ENCODE peak calls at places on chromosomes 5 and 9, in six cellular contexts. P is foreskin fibroblast, K is IMR-90, E is H1, C is GM23338, G is HCT116. D is an unnamed sample.

GRCh38 chr9:69391946-69392345 is 66.9 kb downstream of the ENTREP1 start:
- DNase-seq in P (no peak), K (no peak), E (no peak), C (no peak), G (no peak), D (no peak)

GRCh38 chr9:77177894-77178794 is 810 bp downstream of the VPS13A start:
- DNase-seq in P (peak; percentile 65), K (peak; percentile 31), E (peak; percentile 69), C (peak; percentile 67), G (no peak), D (peak; percentile 24)

GRCh38 chr5:125348221-125348692 is 601.8 kb upstream of the ZNF608 start:
- DNase-seq in P (peak; percentile 85), K (no peak), E (no peak), C (peak; percentile 57), G (no peak), D (peak; percentile 47)

GRCh38 chr5:40227927-40228326 is 451.8 kb upstream of the PTGER4 start:
- DNase-seq in P (peak; percentile 46), K (peak; percentile 33), E (no peak), C (no peak), G (no peak), D (no peak)

GRCh38 chr9:130364619-130365322 is 80.0 kb upstream of the ASS1 start:
- DNase-seq in P (peak; percentile 17), K (no peak), E (no peak), C (no peak), G (no peak), D (no peak)

GRCh38 chr5:1728846-1729245 is 70.8 kb downstream of the MRPL36 start:
- DNase-seq in P (no peak), K (no peak), E (peak; percentile 28), C (no peak), G (no peak), D (no peak)

GRCh38 chr5:1907616-1908015 is 24.9 kb upstream of the IRX4 start:
- DNase-seq in P (no peak), K (no peak), E (no peak), C (no peak), G (no peak), D (no peak)

GRCh38 chr5:21145376-21145775 is 1157.4 kb upstream of the CDH18 start:
- DNase-seq in P (no peak), K (no peak), E (no peak), C (no peak), G (no peak), D (no peak)

GRCh38 chr5:78830647-78831046 is 154.5 kb downstream of the ARSB start:
- DNase-seq in P (no peak), K (no peak), E (no peak), C (no peak), G (no peak), D (no peak)

GRCh38 chr9:124414612-124415011 is 630 bp downstream of the PSMB7 start:
- DNase-seq in P (no peak), K (no peak), E (no peak), C (no peak), G (no peak), D (no peak)

GRCh38 chr5:58477760-58478159 is 13.5 kb upstream of the GAPT start:
- DNase-seq in P (no peak), K (no peak), E (no peak), C (peak; percentile 37), G (no peak), D (no peak)

GRCh38 chr5:134459491-134459890 is 47.8 kb upstream of the CDKN2AIPNL start:
- DNase-seq in P (no peak), K (no peak), E (no peak), C (no peak), G (no peak), D (no peak)

GRCh38 chr9:86550411-86550810 is 196.2 kb upstream of the TUT7 start:
- DNase-seq in P (peak; percentile 79), K (no peak), E (no peak), C (no peak), G (no peak), D (peak; percentile 95)

GRCh38 chr9:121852646-121853616 is 201.5 kb downstream of the DAB2IP start:
- DNase-seq in P (peak; percentile 61), K (peak; percentile 47), E (no peak), C (no peak), G (no peak), D (peak; percentile 57)

GRCh38 chr9:23683476-23684095 is 142.5 kb downstream of the ELAVL2 start:
- DNase-seq in P (no peak), K (no peak), E (no peak), C (peak; percentile 68), G (no peak), D (no peak)

GRCh38 chr5:129306725-129307124 is 153.4 kb upstream of the ADAMTS19 start:
- DNase-seq in P (no peak), K (no peak), E (no peak), C (no peak), G (no peak), D (no peak)

GRCh38 chr9:72119853-72120252 is 29.4 kb upstream of the GDA start:
- DNase-seq in P (no peak), K (no peak), E (no peak), C (no peak), G (no peak), D (no peak)

GRCh38 chr5:177419045-177419444 is 7.4 kb upstream of the GRK6 start:
- DNase-seq in P (peak; percentile 77), K (peak; percentile 81), E (no peak), C (no peak), G (no peak), D (peak; percentile 79)

GRCh38 chr5:14108170-14108996 is 34.8 kb upstream of the TRIO start:
- DNase-seq in P (peak; percentile 89), K (peak; percentile 91), E (peak; percentile 65), C (peak; percentile 92), G (peak; percentile 71), D (peak; percentile 77)

GRCh38 chr5:133892306-133892705 is 76.1 kb downstream of the C5orf15 start:
- DNase-seq in P (no peak), K (no peak), E (no peak), C (no peak), G (no peak), D (no peak)

GRCh38 chr9:74245871-74246552 is 251.1 kb upstream of the RORB start:
- DNase-seq in P (no peak), K (no peak), E (no peak), C (no peak), G (no peak), D (no peak)

GRCh38 chr5:926416-927171 is 33.9 kb downstream of the TRIP13 start:
- DNase-seq in P (peak; percentile 67), K (no peak), E (peak; percentile 72), C (peak; percentile 74), G (no peak), D (peak; percentile 25)

GRCh38 chr5:125058185-125058826 is 311.9 kb upstream of the ZNF608 start:
- DNase-seq in P (peak; percentile 70), K (peak; percentile 69), E (no peak), C (no peak), G (no peak), D (peak; percentile 22)

GRCh38 chr5:119465640-119466039 is 13.3 kb downstream of the HSD17B4 start:
- DNase-seq in P (no peak), K (no peak), E (no peak), C (no peak), G (no peak), D (no peak)

GRCh38 chr5:36885566-36886485 is 9.3 kb downstream of the NIPBL start:
- DNase-seq in P (no peak), K (no peak), E (no peak), C (no peak), G (no peak), D (no peak)

GRCh38 chr9:76296561-76297276 is 97.5 kb downstream of the RFK start:
- DNase-seq in P (no peak), K (no peak), E (no peak), C (no peak), G (no peak), D (no peak)

GRCh38 chr5:132008961-132009680 is 2.3 kb downstream of the ACSL6 start:
- DNase-seq in P (no peak), K (no peak), E (no peak), C (no peak), G (no peak), D (no peak)

GRCh38 chr9:94861589-94862241 is 135.2 kb downstream of the AOPEP start:
- DNase-seq in P (peak; percentile 73), K (peak; percentile 85), E (peak; percentile 16), C (no peak), G (no peak), D (peak; percentile 92)

DNA sequence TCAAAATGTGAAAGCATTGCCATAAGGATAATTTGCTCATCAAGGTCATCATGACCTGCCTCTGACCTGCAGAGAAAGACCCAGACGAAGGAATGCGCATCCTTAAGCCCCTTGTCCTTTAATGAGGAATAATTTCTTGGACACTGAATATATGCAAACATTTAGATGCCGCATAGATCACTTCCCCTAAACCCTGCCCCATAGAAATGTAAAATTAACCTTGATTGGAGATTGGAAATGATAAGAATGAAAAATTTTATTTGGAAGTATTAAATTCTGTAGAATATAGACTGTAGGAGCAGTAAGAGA is 233.1 kb downstream of the ARHGAP26 start:
- DNase-seq in P (no peak), K (no peak), E (no peak), C (no peak), G (no peak), D (no peak)
- TF ChIP-seq CTCF in P (no peak), K (no peak), E (no peak), C (no peak), G (no peak), D (no peak)

GRCh38 chr9:136995772-136996308 is 528 bp downstream of the CLIC3 start:
- DNase-seq in P (peak; percentile 42), K (peak; percentile 6), E (no peak), C (no peak), G (no peak), D (peak; percentile 36)
- H3K4me3 ChIP-seq in P (no peak overlapping the region), K (no peak overlapping the region), E (no peak overlapping the region), C (no peak overlapping the region), G (peak overlapping the region; percentile 56), D (peak overlapping the region; percentile 24)

DNA sequence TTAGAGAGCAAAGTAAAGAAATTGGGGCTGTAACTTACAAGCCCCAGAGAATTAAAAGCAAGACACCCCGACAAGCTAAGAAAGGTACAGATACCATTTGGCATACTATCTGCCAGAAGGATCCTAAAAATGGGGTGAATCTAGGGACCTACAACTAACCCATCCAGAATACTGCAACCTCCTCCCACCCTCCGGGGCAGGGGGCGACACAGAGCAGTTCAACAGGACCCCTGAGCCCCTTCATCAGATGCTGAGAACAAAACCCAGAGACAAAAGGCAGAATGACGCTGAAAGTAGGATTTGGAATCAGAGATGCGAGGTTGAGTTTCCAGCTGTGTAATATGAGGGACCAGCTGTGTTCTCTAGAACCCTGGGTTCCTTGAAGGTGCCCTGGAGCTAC is 71.2 kb downstream of the EPB41L4B start:
- DNase-seq in P (no peak), K (no peak), E (peak; percentile 73), C (peak; percentile 78), G (no peak), D (no peak)
- TF ChIP-seq CTCF in P (no peak), K (no peak), E (peak; percentile 68), C (peak; percentile 68), G (no peak), D (no peak)

GRCh38 chr9:134026981-134027380 is 1.7 kb downstream of the BRD3OS start:
- DNase-seq in P (no peak), K (no peak), E (no peak), C (no peak), G (no peak), D (no peak)

GRCh38 chr9:134025606-134026541 is 593 bp downstream of the BRD3OS start:
- DNase-seq in P (peak; percentile 75), K (peak; percentile 41), E (peak; percentile 77), C (peak; percentile 82), G (no peak), D (peak; percentile 40)

GRCh38 chr9:134026561-134026960 is 1.3 kb downstream of the BRD3OS start:
- DNase-seq in P (no peak), K (no peak), E (no peak), C (no peak), G (no peak), D (no peak)

GRCh38 chr9:134024828-134025605 is at the start of gene BRD3OS:
- DNase-seq in P (peak; percentile 100), K (peak; percentile 99), E (peak; percentile 88), C (peak; percentile 99), G (peak; percentile 98), D (peak; percentile 100)

GRCh38 chr9:134024393-134024792 is 888 bp upstream of the BRD3OS start:
- DNase-seq in P (no peak), K (no peak), E (no peak), C (no peak), G (no peak), D (no peak)
- H3K4me3 ChIP-seq in P (peak overlapping the region; percentile 64), K (peak overlapping the region; percentile 50), E (peak overlapping the region; percentile 21), C (peak overlapping the region; percentile 35), G (peak overlapping the region; percentile 51), D (peak overlapping the region; percentile 56)